ENCODE peak calls at places on chromosomes 13 and 19, in five cellular contexts. D, Y, H, P and L are unnamed samples. For H3K4me1, the result is how much of the 10 kb centered on the place peaks cover.

GRCh38 chr13:98349731-98350305 is 172.7 kb upstream of the RNF113B start:
- DNase-seq in Y (peak), H (peak), P (peak), D (peak), L (no peak)

GRCh38 chr19:42421591-42422031 is 5.6 kb downstream of the LIPE start:
- DNase-seq in D (no peak), H (peak), P (no peak), Y (no peak), L (no peak)

GRCh38 chr13:33649212-33649917 is 168.6 kb upstream of the RFC3 start:
- DNase-seq in Y (no peak), D (no peak), H (no peak), P (peak), L (no peak)

GRCh38 chr13:105406551-105406950 is 1128.9 kb downstream of the EFNB2 start:
- DNase-seq in Y (no peak), H (no peak), D (no peak), P (no peak), L (no peak)

GRCh38 chr19:18173054-18173571 is 500 bp upstream of the IFI30 start:
- DNase-seq in H (no peak), Y (no peak), P (no peak), D (no peak), L (no peak)

GRCh38 chr13:50170447-50171037 is 155.3 kb downstream of the KCNRG start:
- DNase-seq in H (peak), D (no peak), Y (no peak), P (no peak), L (peak)

GRCh38 chr13:27137759-27138158 is 33.9 kb downstream of the USP12 start:
- DNase-seq in Y (peak), H (no peak), P (no peak), D (no peak), L (no peak)

GRCh38 chr13:98530236-98530635 is 46.7 kb downstream of the STK24 start:
- DNase-seq in H (no peak), P (no peak), D (no peak), Y (no peak), L (no peak)

GRCh38 chr19:13022859-13023636 is 27.8 kb downstream of the NFIX start:
- DNase-seq in D (no peak), H (peak), Y (peak), P (peak), L (peak)

GRCh38 chr19:45953676-45954075 is 20.0 kb downstream of the NOVA2 start:
- DNase-seq in H (no peak), Y (no peak), D (no peak), P (no peak), L (no peak)

GRCh38 chr19:3457531-3458228 is 22.6 kb downstream of the SMIM24 start:
- DNase-seq in Y (no peak), P (no peak), D (no peak), H (no peak), L (no peak)

GRCh38 chr13:51879133-51879532 is 17.4 kb downstream of the CCDC70 start:
- DNase-seq in Y (no peak), P (no peak), H (no peak), D (peak), L (no peak)

GRCh38 chr13:24784319-24784718 is 20.4 kb downstream of the RNF17 start:
- DNase-seq in D (no peak), Y (no peak), H (no peak), P (no peak), L (no peak)

GRCh38 chr13:59416561-59416960 is 747.2 kb downstream of the DIAPH3 start:
- DNase-seq in H (no peak), P (no peak), D (no peak), Y (no peak), L (no peak)

GRCh38 chr19:43711751-43712355 is 4.0 kb upstream of the IRGC start:
- DNase-seq in D (no peak), Y (no peak), H (no peak), P (no peak), L (no peak)

GRCh38 chr13:40624338-40624737 is 42.1 kb downstream of the FOXO1 start:
- DNase-seq in Y (no peak), H (no peak), P (no peak), D (no peak), L (no peak)

GRCh38 chr19:53812335-53812734 is 11.8 kb downstream of the NLRP12 start:
- DNase-seq in Y (peak), D (peak), P (no peak), H (no peak), L (peak)

GRCh38 chr13:81988542-81988941 is 1647.6 kb upstream of the SPRY2 start:
- DNase-seq in Y (no peak), D (no peak), H (peak), P (no peak), L (no peak)

GRCh38 chr19:13033819-13034611 is 38.7 kb downstream of the NFIX start:
- DNase-seq in H (no peak), D (peak), P (peak), Y (peak), L (peak)

GRCh38 chr19:18388328-18389094 is 2.6 kb downstream of the GDF15 start:
- DNase-seq in D (peak), P (peak), Y (peak), H (peak), L (no peak)

GRCh38 chr19:17555480-17555928 is at the start of gene COLGALT1:
- DNase-seq in D (peak), H (peak), P (peak), Y (peak), L (peak)

GRCh38 chr13:62123409-62123808 is 707.8 kb upstream of the PCDH20 start:
- DNase-seq in H (no peak), P (no peak), D (no peak), Y (no peak), L (no peak)

GRCh38 chr19:12782424-12783225 is 7.3 kb upstream of the HOOK2 start:
- DNase-seq in D (peak), Y (peak), H (peak), P (no peak), L (peak)

GRCh38 chr19:54969647-54970046 is 3.5 kb downstream of the NLRP2 start:
- DNase-seq in Y (no peak), D (no peak), H (no peak), P (no peak), L (no peak)

GRCh38 chr13:39913928-39914327 is 258.5 kb downstream of the COG6 start:
- DNase-seq in Y (no peak), P (no peak), H (peak), D (no peak), L (no peak)

GRCh38 chr19:14370169-14370998 is 10.9 kb upstream of the ADGRE5 start:
- DNase-seq in H (no peak), Y (no peak), D (no peak), P (no peak), L (no peak)

GRCh38 chr13:114116734-114117133 is 15.7 kb downstream of the RASA3 start:
- DNase-seq in P (no peak), Y (no peak), D (no peak), H (no peak), L (no peak)

GRCh38 chr19:57664269-57665127 is 4.2 kb upstream of the ZSCAN4 start:
- DNase-seq in Y (peak), H (peak), D (peak), P (peak), L (peak)

GRCh38 chr19:29871143-29871542 is 59.4 kb downstream of the CCNE1 start:
- DNase-seq in D (no peak), Y (no peak), P (no peak), H (no peak), L (no peak)

GRCh38 chr19:8180018-8180417 is 29.2 kb upstream of the CERS4 start:
- DNase-seq in P (no peak), H (no peak), Y (no peak), D (no peak), L (no peak)

GRCh38 chr19:55173717-55174409 is 6.2 kb downstream of the SYT5 start:
- DNase-seq in H (no peak), Y (peak), D (peak), P (peak), L (peak)

GRCh38 chr13:110483386-110483785 is 78.1 kb downstream of the RAB20 start:
- DNase-seq in Y (no peak), H (no peak), P (no peak), D (no peak), L (no peak)

GRCh38 chr13:41827507-41828213 is 133.2 kb downstream of the VWA8 start:
- DNase-seq in D (no peak), P (no peak), Y (no peak), H (peak), L (peak)

GRCh38 chr19:3080281-3080680 is 13.9 kb upstream of the GNA11 start:
- DNase-seq in H (peak), P (no peak), Y (peak), D (no peak), L (no peak)

GRCh38 chr19:16470911-16471811 is 609 bp downstream of the EPS15L1 start:
- DNase-seq in H (peak), Y (peak), P (no peak), D (peak), L (no peak)

GRCh38 chr13:78787189-78787588 is 128.2 kb upstream of the OBI1 start:
- DNase-seq in D (no peak), Y (peak), H (no peak), P (no peak), L (no peak)

GRCh38 chr19:34998777-34999497 is 1.2 kb upstream of the GRAMD1A start:
- DNase-seq in P (peak), Y (no peak), H (no peak), D (peak), L (no peak)

GRCh38 chr13:81377926-81378325 is 1037.0 kb upstream of the SPRY2 start:
- DNase-seq in H (no peak), Y (no peak), D (no peak), P (no peak), L (no peak)

GRCh38 chr19:40750035-40750284 is 317 bp downstream of the ACTMAP start:
- DNase-seq in D (no peak), Y (no peak), H (no peak), P (no peak), L (no peak)

GRCh38 chr19:40751065-40751923 is at the start of gene SNRPA:
- DNase-seq in H (peak), P (peak), Y (peak), D (peak), L (peak)

GRCh38 chr19:40754611-40755247 is 3.7 kb downstream of the SNRPA start:
- DNase-seq in P (peak), D (no peak), H (no peak), Y (no peak), L (no peak)

GRCh38 chr19:40747536-40747935 is 2.7 kb downstream of the ACTMAP start:
- DNase-seq in P (no peak), Y (no peak), H (no peak), D (no peak), L (no peak)

DNA sequence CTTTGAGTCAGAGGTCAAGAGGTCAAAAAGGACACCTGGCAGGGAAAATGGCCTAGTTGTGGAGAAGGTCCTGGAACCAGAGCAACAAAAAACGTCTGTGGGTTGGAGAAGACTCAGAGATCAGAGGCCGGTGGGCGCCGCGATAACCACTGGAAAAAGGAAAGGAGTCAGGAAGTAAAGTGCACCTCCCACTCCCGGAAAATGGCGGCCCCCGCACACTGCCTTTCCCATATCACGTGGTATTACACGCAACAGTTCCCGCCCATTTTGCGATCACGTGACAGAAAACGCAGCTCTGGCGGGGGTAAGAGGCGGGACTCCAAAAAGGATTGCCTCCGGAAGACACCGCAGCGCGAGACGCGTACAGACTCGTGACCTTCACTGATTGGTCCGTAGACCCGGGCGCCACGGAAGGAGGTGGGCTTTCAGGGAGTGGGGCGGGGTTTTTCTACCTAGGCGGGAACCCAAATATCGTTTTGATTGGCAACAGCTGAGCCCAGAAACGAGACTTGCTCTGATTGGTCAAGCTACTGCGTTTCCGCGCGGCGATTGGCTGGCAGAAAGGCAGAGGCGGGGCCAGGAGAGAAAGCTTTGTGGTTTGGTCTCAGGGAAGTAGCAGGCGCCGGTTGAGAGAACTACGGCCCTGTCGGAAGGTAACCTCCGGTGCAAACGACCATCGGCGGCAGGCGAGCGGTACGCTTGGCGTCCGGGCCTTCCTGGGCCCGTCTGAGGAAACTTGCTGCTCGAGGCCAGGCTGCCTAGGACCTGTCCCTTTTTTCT is at the start of gene ACTMAP:
- DNase-seq in P (peak), D (peak), H (peak), Y (peak), L (peak)
- H3K4me1 ChIP-seq in P (half or more), D (under half), H (under half), Y (under half), L (half or more)

GRCh38 chr13:74203576-74203975 is 69.4 kb upstream of the KLF12 start:
- DNase-seq in Y (no peak), D (no peak), P (no peak), H (no peak), L (no peak)

GRCh38 chr13:74205313-74205690 is 71.1 kb upstream of the KLF12 start:
- DNase-seq in D (no peak), H (no peak), P (no peak), Y (no peak), L (no peak)

GRCh38 chr13:74204606-74205312 is 70.6 kb upstream of the KLF12 start:
- DNase-seq in P (no peak), Y (no peak), D (no peak), H (no peak), L (no peak)

GRCh38 chr13:74206855-74207254 is 72.7 kb upstream of the KLF12 start:
- DNase-seq in Y (no peak), H (no peak), P (no peak), D (no peak), L (no peak)

GRCh38 chr13:74206061-74206561 is 71.9 kb upstream of the KLF12 start:
- DNase-seq in P (no peak), H (no peak), D (no peak), Y (no peak), L (no peak)
- TF ChIP-seq JUN in P (no peak), H (no peak), D (no peak), Y (no peak), L (no peak)

GRCh38 chr19:38670921-38671398 is 23.5 kb downstream of the ACTN4 start:
- DNase-seq in Y (peak), H (no peak), D (no peak), P (peak), L (peak)
- H3K4me1 ChIP-seq in Y (under half), H (half or more), D (under half), P (half or more), L (half or more)

DNA sequence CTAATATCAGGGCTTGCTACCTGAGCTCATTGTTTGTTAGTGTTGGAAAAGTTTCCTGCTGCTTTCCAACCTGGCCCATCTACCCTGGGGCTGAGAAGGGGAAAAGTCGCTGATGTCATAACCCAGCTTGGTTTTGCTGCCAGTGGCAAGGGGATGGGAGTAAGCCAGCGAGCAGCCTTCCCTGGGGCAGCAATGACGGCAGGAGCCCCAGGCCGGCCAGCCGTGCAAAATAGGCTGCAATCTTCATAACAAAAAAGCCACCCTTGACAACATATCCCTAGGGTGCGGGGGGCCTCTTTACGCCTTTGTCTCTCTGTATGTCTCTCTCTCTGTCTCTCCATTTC is 30.1 kb downstream of the SERP2 start:
- DNase-seq in Y (no peak), P (no peak), H (no peak), D (no peak), L (no peak)
- TF ChIP-seq JUN in Y (no peak), P (no peak), H (no peak), D (no peak), L (no peak)

GRCh38 chr13:97231832-97232201 is 9.7 kb downstream of the MBNL2 start:
- DNase-seq in D (no peak), H (no peak), Y (no peak), P (no peak), L (no peak)

GRCh38 chr13:97233499-97233898 is 11.4 kb downstream of the MBNL2 start:
- DNase-seq in Y (no peak), D (no peak), P (peak), H (no peak), L (no peak)

GRCh38 chr13:97229699-97230098 is 7.6 kb downstream of the MBNL2 start:
- DNase-seq in D (no peak), P (no peak), Y (no peak), H (no peak), L (no peak)

GRCh38 chr13:97228850-97229521 is 6.9 kb downstream of the MBNL2 start:
- DNase-seq in P (no peak), D (no peak), H (peak), Y (no peak), L (no peak)

DNA sequence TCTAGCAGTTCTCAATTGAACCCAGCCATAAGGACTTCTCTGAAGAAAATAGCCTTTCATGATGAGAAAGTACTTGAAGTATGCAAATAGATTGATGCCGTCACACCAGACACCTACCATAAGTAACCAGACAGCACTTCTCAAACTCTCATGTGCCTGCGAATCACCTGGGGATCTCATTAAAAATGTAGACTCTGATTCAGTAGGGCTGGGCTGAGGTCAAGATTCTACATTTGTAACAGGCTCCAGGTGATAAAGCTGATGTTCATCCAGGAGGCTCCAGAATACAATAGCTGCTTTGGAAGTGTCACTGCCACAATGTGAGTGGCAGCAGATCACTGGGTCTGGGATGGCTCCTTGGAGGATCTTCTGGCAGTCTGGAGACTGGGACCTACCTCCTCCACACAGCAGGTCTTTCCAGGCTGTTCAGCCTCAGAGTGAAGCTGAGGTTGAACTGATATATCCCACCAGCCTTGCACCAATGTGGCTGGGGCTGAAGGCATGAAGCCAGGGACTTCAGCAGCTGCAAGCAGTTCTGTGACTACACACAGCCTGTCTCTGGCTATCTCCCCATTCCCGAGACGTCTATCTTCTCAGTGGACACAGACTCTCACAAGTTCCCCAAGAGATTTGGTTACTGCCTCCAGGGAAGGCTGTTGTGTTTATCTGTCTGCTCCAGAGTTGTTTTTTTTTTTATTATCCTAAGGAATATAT is 9.1 kb downstream of the MBNL2 start:
- DNase-seq in Y (no peak), D (no peak), H (no peak), P (no peak), L (no peak)
- H3K4me1 ChIP-seq in Y (under half), D (under half), H (half or more), P (half or more), L (under half)

DNA sequence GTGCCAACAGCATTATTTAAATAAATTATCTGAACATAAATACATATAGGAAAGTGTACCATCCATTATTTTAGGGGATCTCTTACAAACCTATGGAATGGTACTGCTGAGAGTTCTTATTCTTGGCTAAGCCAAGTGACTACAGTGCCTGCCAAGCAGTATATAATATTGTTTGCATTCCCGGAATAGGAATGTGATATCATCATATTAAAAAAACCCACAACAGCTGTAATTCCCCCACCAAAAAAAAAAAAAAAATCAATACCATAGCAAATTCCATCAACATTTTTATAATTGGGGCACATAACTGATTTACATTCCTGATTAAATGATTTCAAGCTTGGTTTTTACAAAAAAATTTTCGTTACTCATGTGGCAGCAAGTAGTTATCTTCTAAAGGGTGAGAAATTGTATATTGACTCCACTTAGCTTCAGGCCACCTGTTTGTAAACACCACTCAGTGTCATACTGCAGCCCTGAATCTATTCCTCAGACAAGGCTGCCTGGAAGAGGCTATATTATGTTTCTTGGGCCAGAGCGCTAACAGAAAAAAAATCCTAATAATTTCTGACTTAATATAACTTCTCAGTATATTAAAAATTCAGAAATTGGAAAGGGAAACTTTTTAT is 278.1 kb downstream of the DNAJC15 start:
- DNase-seq in Y (no peak), P (no peak), H (peak), D (no peak), L (no peak)
- TF ChIP-seq JUN in Y (no peak), P (no peak), H (no peak), D (no peak), L (no peak)